ENCODE peak calls at places on chromosome X, in six cellular contexts. W is H9, E is IMR-90, G is mesenchymal stem cell, O is mesendoderm, Y is trophoblast cell. L is an unnamed sample.

GRCh38 chrX:147894332-147894870 is 17.3 kb upstream of the FMR1 start:
- DNase-seq in W (no peak), E (no peak), G (no peak), O (no peak), Y (no peak), L (no peak)

GRCh38 chrX:107716045-107716684 is 59.4 kb downstream of the TSC22D3 start:
- DNase-seq in W (peak; percentile 76), E (peak; percentile 21), G (no peak), O (peak; percentile 85), Y (no peak), L (peak; percentile 26)

GRCh38 chrX:63330681-63331080 is 20.5 kb downstream of the SPIN4 start:
- DNase-seq in W (no peak), E (no peak), G (no peak), O (no peak), Y (no peak), L (no peak)

GRCh38 chrX:129957241-129958099 is 25.0 kb upstream of the BCORL1 start:
- DNase-seq in W (peak; percentile 80), E (peak; percentile 16), G (peak; percentile 35), O (peak; percentile 90), Y (peak; percentile 57), L (no peak)

GRCh38 chrX:112818114-112819012 is 22.3 kb downstream of the AMOT start:
- DNase-seq in W (no peak), E (no peak), G (no peak), O (peak; percentile 5), Y (no peak), L (no peak)

GRCh38 chrX:3549442-3549875 is 164.0 kb downstream of the PRKX start:
- DNase-seq in W (no peak), E (peak; percentile 48), G (peak; percentile 84), O (no peak), Y (no peak), L (no peak)

GRCh38 chrX:120428309-120428708 is 40.8 kb downstream of the LAMP2 start:
- DNase-seq in W (no peak), E (no peak), G (peak; percentile 15), O (peak; percentile 83), Y (no peak), L (no peak)

GRCh38 chrX:105260291-105261043 is 40.0 kb upstream of the TEX13A start:
- DNase-seq in W (peak; percentile 47), E (no peak), G (no peak), O (peak; percentile 1), Y (no peak), L (no peak)

GRCh38 chrX:153649915-153650782 is 3.1 kb downstream of the DUSP9 start:
- DNase-seq in W (peak; percentile 19), E (no peak), G (no peak), O (no peak), Y (no peak), L (no peak)

GRCh38 chrX:68909945-68910344 is 81.1 kb downstream of the EFNB1 start:
- DNase-seq in W (no peak), E (no peak), G (no peak), O (no peak), Y (no peak), L (no peak)

DNA sequence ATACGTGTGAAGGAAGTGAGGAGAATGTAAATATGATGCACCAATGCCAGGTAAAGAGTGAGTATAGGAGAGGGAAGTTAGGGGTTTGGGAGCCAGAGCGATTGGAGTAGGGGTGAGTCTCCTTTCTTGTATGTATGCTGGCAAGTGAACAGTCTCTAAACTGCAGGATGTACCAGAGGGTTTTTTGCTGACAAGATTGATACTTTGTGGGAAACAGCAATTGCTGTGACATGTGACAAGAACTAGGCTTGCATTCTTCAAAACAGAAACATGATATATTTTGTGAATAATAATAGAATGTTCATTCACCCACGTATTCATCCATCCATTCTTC is 710 bp downstream of the CHIC1 start:
- DNase-seq in W (no peak), E (no peak), G (peak; percentile 16), O (no peak), Y (no peak), L (no peak)
- H2AK5ac ChIP-seq in W (no peak overlapping the region), E (no peak overlapping the region), G (no peak overlapping the region), O (no peak overlapping the region), Y (no peak overlapping the region), L (no peak overlapping the region)

DNA sequence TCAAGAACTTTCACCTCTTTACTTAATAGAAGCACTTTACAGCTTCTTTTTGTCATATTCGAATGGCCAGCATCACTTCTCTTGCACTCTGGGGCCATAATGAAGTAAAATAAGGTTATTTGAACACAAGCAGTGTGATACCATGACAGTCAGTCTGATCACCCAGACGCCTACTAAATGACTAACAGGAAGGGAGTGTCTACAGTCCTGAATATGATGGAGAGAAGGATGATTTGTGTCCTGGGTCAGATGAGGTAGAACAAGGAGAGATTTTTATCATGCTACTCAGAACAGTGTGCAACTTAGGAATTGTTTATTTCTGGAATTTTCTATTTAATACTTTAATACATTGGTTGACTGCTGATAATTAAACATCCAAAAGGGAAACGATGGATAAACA is 284.2 kb upstream of the F9 start:
- DNase-seq in W (no peak), E (no peak), G (no peak), O (no peak), Y (no peak), L (no peak)
- H2AK5ac ChIP-seq in W (no peak overlapping the region), E (no peak overlapping the region), G (no peak overlapping the region), O (no peak overlapping the region), Y (no peak overlapping the region), L (no peak overlapping the region)

GRCh38 chrX:100407147-100407783 is 2.8 kb downstream of the PCDH19 start:
- DNase-seq in W (no peak), E (no peak), G (no peak), O (no peak), Y (no peak), L (no peak)
- H2AK5ac ChIP-seq in W (no peak overlapping the region), E (no peak overlapping the region), G (no peak overlapping the region), O (no peak overlapping the region), Y (no peak overlapping the region), L (no peak overlapping the region)

GRCh38 chrX:1914606-1915365 is 299.9 kb downstream of the ASMT start:
- DNase-seq in W (peak; percentile 47), E (no peak), G (no peak), O (peak; percentile 30), Y (no peak), L (no peak)
- H2AK5ac ChIP-seq in W (no peak overlapping the region), E (no peak overlapping the region), G (no peak overlapping the region), O (no peak overlapping the region), Y (no peak overlapping the region), L (no peak overlapping the region)

L was measured in neuronal stem cell.